ENCODE peak calls at places on chromosomes 6 and 20, in five cellular contexts. Z is mesendoderm, K is psoas muscle, U is heart left ventricle, V is A549. D is an unnamed sample. For H3K4me1, the result is how much of the 10 kb centered on the place peaks cover.

GRCh38 chr20:10218536-10219451 is at the start of gene SNAP25:
- DNase-seq in Z (peak), K (no peak), U (peak), V (peak), D (peak)

GRCh38 chr20:64225828-64226598 is 29.5 kb upstream of the PCMTD2 start:
- DNase-seq in Z (no peak), K (no peak), U (peak), V (no peak), D (no peak)

GRCh38 chr20:37988555-37988954 is 44.7 kb downstream of the TTI1 start:
- DNase-seq in Z (no peak), K (no peak), U (no peak), V (no peak), D (no peak)

GRCh38 chr6:8229913-8230312 is 127.6 kb upstream of the EEF1E1 start:
- DNase-seq in Z (peak), K (no peak), U (no peak), V (no peak), D (peak)

GRCh38 chr20:30811896-30812671 is 445.4 kb upstream of the DEFB115 start:
- DNase-seq in Z (peak), K (peak), U (no peak), V (no peak), D (no peak)

GRCh38 chr6:1131285-1132079 is 180.4 kb upstream of the FOXQ1 start:
- DNase-seq in Z (no peak), K (no peak), U (no peak), V (no peak), D (peak)

GRCh38 chr6:132072831-132073230 is 121.7 kb upstream of the CCN2 start:
- DNase-seq in Z (no peak), K (no peak), U (no peak), V (no peak), D (no peak)

GRCh38 chr6:9463311-9463710 is 951.6 kb downstream of the TFAP2A start:
- DNase-seq in Z (no peak), K (no peak), U (no peak), V (no peak), D (no peak)

GRCh38 chr6:28165566-28165965 is 23.9 kb downstream of the ZKSCAN8 start:
- DNase-seq in Z (peak), K (no peak), U (no peak), V (no peak), D (no peak)

GRCh38 chr6:3325210-3325609 is 66.5 kb downstream of the PSMG4 start:
- DNase-seq in Z (no peak), K (no peak), U (no peak), V (no peak), D (no peak)

GRCh38 chr6:132814716-132815570 is 574 bp downstream of the RPS12 start:
- DNase-seq in Z (peak), K (no peak), U (no peak), V (no peak), D (no peak)

GRCh38 chr20:57582029-57582378 is 21.1 kb downstream of the PCK1 start:
- DNase-seq in Z (no peak), K (no peak), U (no peak), V (no peak), D (no peak)
- H3K4me1 ChIP-seq in Z (under half), K (under half), U (under half), V (under half), D (under half)

GRCh38 chr6:56839533-56840183 is 115.2 kb upstream of the BEND6 start:
- DNase-seq in Z (no peak), K (no peak), U (no peak), V (no peak), D (no peak)

GRCh38 chr6:56841751-56842150 is 113.2 kb upstream of the BEND6 start:
- DNase-seq in Z (no peak), K (no peak), U (no peak), V (no peak), D (no peak)

GRCh38 chr6:56838965-56839364 is 115.9 kb upstream of the BEND6 start:
- DNase-seq in Z (no peak), K (no peak), U (no peak), V (no peak), D (no peak)

GRCh38 chr6:56841372-56841749 is 113.5 kb upstream of the BEND6 start:
- DNase-seq in Z (no peak), K (no peak), U (no peak), V (no peak), D (no peak)

DNA sequence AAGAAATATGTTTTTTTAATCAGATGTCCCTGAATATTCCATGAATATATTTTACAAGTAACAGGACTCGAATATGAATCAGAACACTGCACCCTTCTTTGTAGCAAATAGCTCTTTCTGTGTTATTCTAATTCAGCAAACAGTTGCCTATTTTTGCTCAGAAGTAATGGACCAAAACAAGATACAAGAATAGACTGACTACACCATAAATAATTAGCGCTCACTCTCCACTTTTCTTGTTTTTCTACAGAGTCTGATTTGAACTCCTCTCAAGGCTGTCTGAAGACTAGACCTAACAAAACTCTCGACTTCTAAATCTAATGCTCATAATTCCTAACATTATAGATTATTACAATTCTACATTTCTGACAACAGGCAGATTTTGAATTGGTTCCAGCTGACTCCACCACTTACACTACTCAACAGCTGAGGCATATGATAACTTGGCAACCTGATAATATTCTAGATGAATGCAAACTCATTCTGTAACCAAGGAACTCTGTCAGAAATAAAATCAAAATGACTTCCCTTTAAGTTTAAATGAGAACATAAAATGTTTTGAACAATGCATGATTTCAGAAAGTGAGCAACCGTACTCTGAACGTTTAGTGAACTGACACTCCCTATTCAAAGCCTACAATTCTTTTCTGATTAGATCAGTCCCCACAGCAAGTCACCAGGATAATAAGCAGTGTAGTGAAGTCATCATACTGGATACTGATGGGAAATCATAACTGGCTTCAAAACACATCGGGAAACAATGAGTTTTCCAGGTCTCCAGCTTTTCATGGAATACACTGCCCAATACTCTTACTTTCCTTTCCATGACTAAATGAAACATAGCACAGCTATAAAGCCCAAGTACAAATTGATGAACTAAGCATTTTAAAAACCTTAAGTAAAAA is 114.2 kb upstream of the BEND6 start:
- DNase-seq in Z (peak), K (no peak), U (no peak), V (no peak), D (peak)
- H3K4me1 ChIP-seq in Z (under half), K (under half), U (under half), V (half or more), D (under half)

DNA sequence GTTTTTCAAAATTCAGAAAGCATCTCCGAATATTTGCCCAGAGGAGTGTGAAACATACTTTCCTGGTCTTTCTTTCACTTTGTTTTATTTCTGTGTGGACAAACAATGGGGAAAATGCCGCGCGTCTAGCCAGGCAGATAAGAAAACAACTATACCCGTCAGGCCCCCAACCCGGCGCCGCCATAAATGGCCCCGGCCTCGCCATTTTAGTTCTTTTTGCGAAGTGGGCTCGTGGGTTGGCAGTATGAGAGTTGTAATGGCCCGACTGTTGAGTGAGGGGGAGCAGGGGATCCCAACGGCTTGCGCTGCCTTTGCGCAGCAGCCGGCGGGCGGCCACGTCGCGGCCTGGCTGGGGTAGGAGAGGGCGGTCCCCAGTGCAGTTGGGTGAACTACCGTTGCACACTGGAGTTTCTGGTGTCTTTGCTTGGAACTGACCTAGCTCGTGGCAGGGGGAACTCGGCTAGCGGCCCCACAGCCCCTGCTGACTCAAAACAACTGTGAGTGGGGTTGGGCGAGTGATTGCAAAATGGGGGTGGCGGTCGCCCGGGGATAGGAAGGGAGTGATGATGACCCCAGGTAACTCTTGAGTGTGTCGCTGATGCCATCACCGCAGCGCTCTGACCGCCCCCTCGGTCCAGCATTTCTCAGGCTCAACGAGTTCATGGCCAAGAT is 7.3 kb downstream of the HSPA1B start:
- DNase-seq in Z (no peak), K (peak), U (peak), V (peak), D (no peak)
- H3K4me1 ChIP-seq in Z (under half), K (under half), U (half or more), V (under half), D (under half)

GRCh38 chr20:34708621-34709043 is 4.5 kb downstream of the TP53INP2 start:
- DNase-seq in Z (peak), K (peak), U (peak), V (peak), D (no peak)
- H3K4me1 ChIP-seq in Z (under half), K (under half), U (half or more), V (under half), D (under half)

DNA sequence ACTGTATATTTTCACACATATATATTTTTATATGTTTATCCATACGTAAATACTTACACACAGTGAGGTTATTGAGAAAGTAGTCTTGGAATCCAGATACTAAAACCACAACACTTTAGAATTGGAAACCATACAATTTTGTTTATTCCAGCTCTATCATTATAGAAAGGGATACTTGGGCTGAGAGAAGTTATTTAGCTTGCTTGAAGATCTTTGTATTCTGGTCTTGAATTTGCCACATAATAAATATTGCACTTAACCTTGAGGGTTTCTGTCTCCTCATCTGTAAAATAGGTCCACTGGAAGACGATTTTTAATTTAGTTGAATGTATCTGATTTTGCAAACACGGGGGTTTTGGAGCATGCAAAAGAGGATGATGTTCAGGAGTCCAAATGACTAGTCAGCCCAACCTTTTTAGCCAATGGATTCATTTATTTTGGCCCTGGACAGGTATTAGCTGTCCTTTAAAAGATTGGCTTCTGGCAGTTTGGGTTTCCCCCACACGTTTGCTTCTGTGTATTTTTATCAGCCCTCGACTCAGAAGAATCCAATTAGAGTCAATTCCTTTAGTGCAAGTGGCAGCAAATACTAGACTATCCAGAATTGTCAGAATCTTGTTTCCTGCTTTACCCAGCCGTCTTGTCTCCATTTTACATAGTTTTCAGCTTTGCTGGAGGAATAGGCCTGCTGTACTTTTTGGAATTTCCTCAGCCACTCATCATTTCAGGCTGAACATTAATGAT is 62.4 kb upstream of the ZNF217 start:
- DNase-seq in Z (no peak), K (no peak), U (no peak), V (no peak), D (no peak)
- H3K4me1 ChIP-seq in Z (under half), K (under half), U (under half), V (half or more), D (under half)